ENCODE peak calls at places on chromosomes 6 and 20, in five cellular contexts. S is cardiac muscle cell, L is IMR-90, W is lower lobe of right lung, M is A549. O is an unnamed sample.

GRCh38 chr20:40749985-40750506 is 61.0 kb upstream of the MAFB start:
- DNase-seq in S (no peak), L (no peak), W (no peak), M (no peak), O (no peak)

GRCh38 chr20:326645-327031 is 1.3 kb downstream of the SOX12 start:
- DNase-seq in S (peak), L (no peak), W (peak), M (peak), O (no peak)

GRCh38 chr6:57267586-57268293 is 45.6 kb upstream of the RAB23 start:
- DNase-seq in S (peak), L (peak), W (peak), M (peak), O (peak)

GRCh38 chr6:82875573-82876185 is 190.0 kb downstream of the UBE3D start:
- DNase-seq in S (no peak), L (peak), W (no peak), M (peak), O (no peak)

GRCh38 chr6:11432091-11432490 is 105.5 kb upstream of the TMEM170B start:
- DNase-seq in S (no peak), L (no peak), W (no peak), M (no peak), O (no peak)

GRCh38 chr20:35902545-35902941 is 51.8 kb downstream of the SCAND1 start:
- DNase-seq in S (no peak), L (no peak), W (no peak), M (no peak), O (no peak)

GRCh38 chr20:17971571-17972013 is 2.8 kb downstream of the MGME1 start:
- DNase-seq in S (peak), L (peak), W (no peak), M (no peak), O (no peak)

GRCh38 chr6:138339024-138339423 is 38.7 kb upstream of the SMIM28 start:
- DNase-seq in S (no peak), L (no peak), W (no peak), M (no peak), O (no peak)

GRCh38 chr6:142735182-142735581 is 209.8 kb downstream of the HIVEP2 start:
- DNase-seq in S (no peak), L (peak), W (no peak), M (no peak), O (no peak)

DNA sequence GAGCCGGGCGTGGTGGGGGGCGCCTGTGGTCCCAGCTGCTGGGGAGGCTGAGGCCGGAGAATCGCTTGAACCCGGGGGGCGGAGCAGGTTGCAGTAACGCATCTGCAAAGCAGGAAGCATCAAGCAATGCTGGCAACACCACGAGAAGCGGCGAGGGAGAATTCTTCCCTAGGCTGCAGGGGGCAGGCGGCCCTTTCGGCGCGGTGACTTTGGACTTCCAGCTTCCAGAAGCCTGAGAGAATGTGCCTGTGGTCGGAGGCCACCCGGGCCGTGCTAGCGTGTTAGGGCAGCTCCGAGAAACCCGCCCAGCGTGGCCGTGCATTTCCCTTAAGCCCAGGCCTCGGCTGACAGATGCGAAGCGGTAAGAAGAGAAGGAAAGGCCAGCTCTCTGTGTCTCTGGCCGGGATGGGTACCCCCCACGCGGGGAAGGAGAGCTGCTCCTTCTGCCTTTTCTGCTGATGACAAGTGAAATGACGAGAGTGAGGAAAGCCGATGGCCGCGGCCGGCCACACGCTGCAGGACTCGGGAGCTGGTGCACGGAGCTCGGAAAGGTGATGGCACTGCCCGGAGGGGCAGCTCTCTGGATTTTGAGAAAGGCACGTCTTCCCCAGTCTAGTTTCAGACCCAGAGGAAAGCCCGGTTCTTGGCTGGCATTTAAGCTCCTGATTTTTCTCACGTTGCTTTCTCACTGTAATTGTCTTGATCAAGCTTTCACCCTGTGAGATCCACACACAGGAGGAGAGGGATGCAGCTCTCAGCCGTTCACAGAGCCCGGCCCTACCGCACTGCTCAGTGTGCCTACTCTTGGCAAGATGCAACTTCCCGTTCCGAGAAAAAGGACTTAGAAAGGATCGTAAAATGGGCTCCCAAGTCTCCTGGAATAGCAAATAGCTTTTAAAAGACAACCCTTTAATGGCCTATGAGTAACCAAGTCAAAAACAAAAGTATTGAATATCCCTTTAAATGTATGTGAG is 68.3 kb upstream of the EXOC2 start:
- DNase-seq in S (no peak), L (no peak), W (no peak), M (no peak), O (no peak)
- H3K4me3 ChIP-seq in S (no peak), L (no peak), W (no peak), M (no peak), O (no peak)

GRCh38 chr20:45342863-45343444 is 5.3 kb downstream of the SDC4 start:
- DNase-seq in S (no peak), L (no peak), W (no peak), M (no peak), O (no peak)
- H3K4me3 ChIP-seq in S (no peak), L (no peak), W (peak), M (peak), O (no peak)

GRCh38 chr6:32602403-32602802 is 12.8 kb upstream of the HLA-DRB1 start:
- DNase-seq in S (no peak), L (no peak), W (no peak), M (no peak), O (no peak)

GRCh38 chr6:32607988-32608298 is 18.3 kb upstream of the HLA-DRB1 start:
- DNase-seq in S (no peak), L (no peak), W (no peak), M (no peak), O (no peak)

GRCh38 chr6:32604434-32604877 is 14.8 kb upstream of the HLA-DRB1 start:
- DNase-seq in S (no peak), L (no peak), W (no peak), M (no peak), O (peak)

GRCh38 chr6:32607263-32607987 is 17.8 kb upstream of the HLA-DRB1 start:
- DNase-seq in S (no peak), L (no peak), W (peak), M (no peak), O (no peak)

DNA sequence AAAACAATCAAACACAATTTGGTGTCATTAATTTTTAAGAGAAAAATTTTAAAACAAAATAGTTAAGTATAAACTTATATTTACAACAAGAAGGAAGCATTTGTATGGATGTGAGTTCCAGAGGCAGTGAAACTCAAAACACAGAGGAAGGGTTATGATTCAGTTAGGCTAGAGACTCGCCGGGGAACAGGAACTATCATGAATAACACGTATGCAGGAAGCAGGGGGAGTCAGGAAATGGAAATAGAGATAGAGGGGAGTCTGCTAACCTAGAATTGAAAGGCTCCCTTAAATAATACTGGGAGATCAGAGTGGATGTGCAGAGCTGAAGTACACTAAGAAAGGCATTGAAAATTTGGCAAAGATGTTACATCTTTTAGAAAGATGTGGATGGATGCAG is 14.2 kb upstream of the HLA-DRB1 start:
- DNase-seq in S (no peak), L (no peak), W (no peak), M (no peak), O (no peak)
- H3K4me3 ChIP-seq in S (no peak), L (no peak), W (no peak), M (no peak), O (peak)

DNA sequence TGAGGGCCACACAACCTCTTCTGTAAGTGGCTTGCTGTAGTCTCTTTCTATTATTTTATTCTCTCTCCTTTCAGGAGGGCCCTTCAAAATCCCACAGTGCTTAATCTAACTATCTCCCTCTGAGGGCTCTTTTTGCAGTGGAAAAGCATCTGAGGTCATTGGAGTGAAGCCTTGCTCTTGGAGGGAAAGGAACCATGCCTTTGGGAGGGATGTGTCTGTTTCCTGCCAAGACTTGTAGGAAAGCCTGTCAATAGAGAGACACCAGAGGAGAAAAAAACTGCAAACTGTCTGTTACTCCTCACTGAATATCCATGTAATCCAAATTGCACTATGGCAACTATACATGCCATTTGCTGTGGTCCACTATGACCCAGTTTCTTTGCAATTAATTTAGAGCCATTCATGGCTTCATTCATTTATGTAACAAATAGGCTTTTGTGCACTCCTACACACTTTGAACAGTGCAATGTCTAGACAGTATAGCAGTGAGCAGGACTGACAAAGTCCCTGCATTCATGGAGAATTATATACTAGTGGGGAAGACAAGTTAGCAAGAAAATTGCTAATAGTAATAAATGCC is 296.4 kb downstream of the SLC35F1 start:
- DNase-seq in S (no peak), L (no peak), W (no peak), M (no peak), O (no peak)
- H3K4me3 ChIP-seq in S (no peak), L (no peak), W (no peak), M (no peak), O (no peak)

GRCh38 chr6:124962617-124963415 is 579 bp downstream of the RNF217 start:
- DNase-seq in S (peak), L (peak), W (peak), M (peak), O (no peak)
- H3K4me3 ChIP-seq in S (peak), L (peak), W (peak), M (peak), O (no peak)

GRCh38 chr20:9838035-9838377 is 870 bp downstream of the PAK5 start:
- DNase-seq in S (no peak), L (no peak), W (no peak), M (peak), O (no peak)

GRCh38 chr20:9835302-9835701 is 3.6 kb downstream of the PAK5 start:
- DNase-seq in S (no peak), L (no peak), W (no peak), M (no peak), O (no peak)

GRCh38 chr20:9837634-9838033 is 1.2 kb downstream of the PAK5 start:
- DNase-seq in S (peak), L (no peak), W (no peak), M (no peak), O (no peak)

GRCh38 chr20:9839626-9840025 is 750 bp upstream of the PAK5 start:
- DNase-seq in S (no peak), L (no peak), W (no peak), M (no peak), O (no peak)

DNA sequence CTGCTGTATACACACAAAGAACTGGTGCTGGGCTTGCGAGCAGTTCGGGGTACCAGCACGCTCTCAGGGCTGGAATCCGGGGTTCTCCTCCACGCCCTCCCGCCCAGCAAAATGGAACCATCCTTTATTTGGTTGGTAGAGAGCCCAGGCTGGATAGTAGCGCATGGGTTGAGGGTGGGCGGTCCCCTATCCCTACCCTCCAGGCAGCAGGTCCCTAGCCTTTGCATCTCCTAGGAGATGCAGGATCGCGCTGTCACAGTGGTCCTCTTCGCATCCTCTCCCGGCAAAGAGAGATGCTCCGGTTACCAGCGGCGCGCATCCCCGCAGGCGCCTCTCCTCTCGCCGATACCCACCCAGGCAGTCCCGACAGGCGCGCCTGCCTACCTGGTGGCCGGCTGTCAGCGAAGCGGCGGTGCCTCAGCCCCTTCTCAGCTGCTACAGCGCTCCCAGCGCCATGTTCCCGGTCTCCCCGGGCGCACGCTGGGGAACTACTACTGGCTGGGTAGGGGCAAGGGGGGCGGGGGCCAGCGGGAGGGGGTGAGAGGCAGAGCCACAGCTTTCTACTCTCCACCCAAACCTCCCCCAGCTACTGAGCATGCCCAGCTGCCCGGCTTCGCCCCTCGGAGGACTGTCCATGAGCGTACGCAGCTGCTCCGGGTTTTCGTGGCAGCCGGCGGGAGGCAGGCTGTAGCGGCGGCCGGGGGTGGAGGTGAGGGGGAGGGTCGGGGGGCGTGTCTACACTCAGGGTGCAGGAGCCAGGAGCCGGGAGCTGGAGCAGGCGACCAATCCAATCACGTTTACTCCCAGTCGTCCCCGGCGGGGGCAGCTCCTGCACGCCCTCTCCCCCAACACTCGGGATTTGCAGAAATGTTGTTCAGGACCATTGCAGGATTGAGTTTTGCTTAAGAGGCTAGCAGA is at the start of gene PAK5:
- DNase-seq in S (peak), L (peak), W (peak), M (peak), O (no peak)
- H3K4me3 ChIP-seq in S (peak), L (peak), W (peak), M (peak), O (no peak)